ENCODE peak calls at places on chromosomes 2 and 18, in eight cellular contexts. M is upper lobe of right lung, X is Caco-2, V is Peyer's patch, D is kidney epithelial cell, E is adrenal gland, G is SJSA1, O is IMR-90. Z is an unnamed sample. For H3K36me3 and H3K27me3, the result is how much of the 10 kb centered on the place peaks cover.

GRCh38 chr18:23569299-23570063 is 16.8 kb downstream of the NPC1 start:
- DNase-seq in V (no peak), E (no peak), X (no peak), D (no peak), M (no peak), G (no peak), O (no peak), Z (no peak)

GRCh38 chr2:111168528-111168929 is 47.8 kb downstream of the BCL2L11 start:
- DNase-seq in E (peak), V (peak), O (peak), M (no peak), G (peak), X (no peak), D (peak), Z (no peak)

GRCh38 chr18:44651453-44651852 is 29.2 kb upstream of the SETBP1 start:
- DNase-seq in M (no peak), G (no peak), D (peak), O (peak), E (no peak), V (no peak), X (peak), Z (no peak)

GRCh38 chr2:170966648-170967396 is 37.8 kb downstream of the GORASP2 start:
- DNase-seq in M (no peak), E (no peak), X (peak), G (no peak), D (no peak), V (no peak), O (no peak), Z (peak)

GRCh38 chr2:220931491-220931890 is 640.6 kb downstream of the EPHA4 start:
- DNase-seq in V (no peak), M (no peak), X (no peak), D (no peak), O (no peak), G (no peak), E (no peak), Z (no peak)

GRCh38 chr2:108305901-108306300 is 17.2 kb downstream of the SULT1C2 start:
- DNase-seq in E (no peak), G (no peak), O (peak), M (no peak), X (no peak), D (no peak), V (no peak), Z (no peak)

GRCh38 chr18:58535340-58536186 is 93.3 kb downstream of the ALPK2 start:
- DNase-seq in M (no peak), E (no peak), O (peak), D (no peak), X (no peak), G (no peak), V (no peak), Z (no peak)

GRCh38 chr18:48007955-48008701 is 77.7 kb upstream of the SMAD2 start:
- DNase-seq in D (no peak), G (peak), X (peak), O (no peak), V (peak), E (peak), M (peak), Z (peak)

GRCh38 chr2:60331106-60331809 is 222.2 kb downstream of the BCL11A start:
- DNase-seq in D (no peak), E (no peak), G (peak), M (no peak), V (no peak), O (no peak), X (no peak), Z (no peak)

GRCh38 chr2:171922230-171923022 is at the start of gene HAT1:
- DNase-seq in G (peak), O (peak), D (peak), M (peak), V (peak), E (peak), X (peak), Z (peak)

GRCh38 chr2:127024769-127025356 is 82.1 kb downstream of the BIN1 start:
- DNase-seq in X (peak), M (peak), V (no peak), O (peak), D (no peak), E (peak), G (no peak), Z (peak)

GRCh38 chr18:23380001-23380550 is 73.0 kb upstream of the RIOK3 start:
- DNase-seq in E (no peak), M (peak), O (peak), G (peak), D (peak), X (no peak), V (no peak), Z (peak)

GRCh38 chr2:3672861-3673670 is 15.1 kb downstream of the ALLC start:
- DNase-seq in D (no peak), E (no peak), O (no peak), X (no peak), G (no peak), V (no peak), M (peak), Z (no peak)

GRCh38 chr18:63339920-63340484 is 20.4 kb upstream of the BCL2 start:
- DNase-seq in M (no peak), O (peak), D (no peak), V (peak), G (no peak), E (no peak), X (no peak), Z (peak)

DNA sequence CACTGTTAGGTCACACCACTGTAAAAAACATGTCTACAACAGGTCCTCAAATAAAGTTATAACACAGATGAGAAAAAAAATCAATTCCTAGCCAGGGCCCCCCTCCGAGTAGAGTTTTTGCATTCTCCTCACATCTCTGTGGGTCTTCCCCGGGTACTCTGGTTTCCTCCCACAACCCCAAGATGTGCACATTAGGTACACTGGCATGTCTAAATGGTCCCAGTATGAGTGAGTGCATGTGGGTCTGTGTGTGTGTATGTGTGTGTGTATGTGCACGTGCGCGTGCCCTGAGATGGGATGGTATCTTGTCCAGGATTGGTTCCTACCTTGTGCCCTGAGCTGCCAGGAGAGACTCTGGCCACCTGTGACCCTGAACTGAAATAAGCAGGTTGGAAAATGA is 4.9 kb downstream of the TYW5 start:
- DNase-seq in E (no peak), G (no peak), M (no peak), X (no peak), D (no peak), V (no peak), O (no peak), Z (no peak)
- H3K36me3 ChIP-seq in E (under half), G (half or more), M (under half), X (under half), D (under half), V (under half), O (under half), Z (under half)

GRCh38 chr2:144519934-144520717 is at the start of gene ZEB2:
- DNase-seq in V (peak), X (no peak), E (peak), O (peak), D (no peak), M (no peak), G (peak), Z (peak)
- H3K27me3 ChIP-seq in V (under half), X (under half), E (under half), O (under half), D (under half), M (under half), G (under half), Z (half or more)

GRCh38 chr2:53880756-53881155 is 21.0 kb upstream of the GPR75 start:
- DNase-seq in M (no peak), V (no peak), O (peak), D (no peak), X (no peak), E (no peak), G (no peak), Z (no peak)

GRCh38 chr2:53877556-53877955 is 17.8 kb upstream of the GPR75 start:
- DNase-seq in M (no peak), X (no peak), V (no peak), O (peak), D (no peak), G (no peak), E (no peak), Z (no peak)

GRCh38 chr2:53877112-53877511 is 17.3 kb upstream of the GPR75 start:
- DNase-seq in E (no peak), X (no peak), D (no peak), O (no peak), V (no peak), G (no peak), M (no peak), Z (no peak)

GRCh38 chr2:53884883-53885282 is 25.1 kb upstream of the GPR75 start:
- DNase-seq in M (no peak), G (no peak), O (no peak), X (no peak), E (no peak), D (no peak), V (no peak), Z (no peak)

GRCh38 chr2:53881360-53881759 is 21.6 kb upstream of the GPR75 start:
- DNase-seq in G (no peak), E (no peak), X (no peak), D (no peak), M (no peak), V (no peak), O (no peak), Z (no peak)
- H3K36me3 ChIP-seq in G (half or more), E (under half), X (under half), D (under half), M (half or more), V (half or more), O (under half), Z (under half)

GRCh38 chr18:28713026-28713425 is 536.1 kb upstream of the CDH2 start:
- DNase-seq in D (no peak), G (no peak), V (no peak), X (no peak), O (no peak), E (no peak), M (no peak), Z (no peak)

GRCh38 chr18:28718696-28719095 is 541.8 kb upstream of the CDH2 start:
- DNase-seq in M (no peak), D (no peak), V (no peak), O (no peak), G (no peak), E (no peak), X (no peak), Z (no peak)

GRCh38 chr18:28716321-28716720 is 539.4 kb upstream of the CDH2 start:
- DNase-seq in V (no peak), G (no peak), X (no peak), O (no peak), E (no peak), D (no peak), M (no peak), Z (no peak)

GRCh38 chr18:28712172-28712571 is 535.2 kb upstream of the CDH2 start:
- DNase-seq in M (no peak), E (no peak), V (no peak), O (no peak), D (no peak), X (no peak), G (no peak), Z (no peak)

GRCh38 chr18:28715206-28715605 is 538.3 kb upstream of the CDH2 start:
- DNase-seq in G (no peak), E (no peak), O (no peak), X (no peak), M (no peak), D (no peak), V (no peak), Z (no peak)
- H3K27me3 ChIP-seq in G (under half), E (under half), O (under half), X (under half), M (under half), D (under half), V (under half), Z (under half)

DNA sequence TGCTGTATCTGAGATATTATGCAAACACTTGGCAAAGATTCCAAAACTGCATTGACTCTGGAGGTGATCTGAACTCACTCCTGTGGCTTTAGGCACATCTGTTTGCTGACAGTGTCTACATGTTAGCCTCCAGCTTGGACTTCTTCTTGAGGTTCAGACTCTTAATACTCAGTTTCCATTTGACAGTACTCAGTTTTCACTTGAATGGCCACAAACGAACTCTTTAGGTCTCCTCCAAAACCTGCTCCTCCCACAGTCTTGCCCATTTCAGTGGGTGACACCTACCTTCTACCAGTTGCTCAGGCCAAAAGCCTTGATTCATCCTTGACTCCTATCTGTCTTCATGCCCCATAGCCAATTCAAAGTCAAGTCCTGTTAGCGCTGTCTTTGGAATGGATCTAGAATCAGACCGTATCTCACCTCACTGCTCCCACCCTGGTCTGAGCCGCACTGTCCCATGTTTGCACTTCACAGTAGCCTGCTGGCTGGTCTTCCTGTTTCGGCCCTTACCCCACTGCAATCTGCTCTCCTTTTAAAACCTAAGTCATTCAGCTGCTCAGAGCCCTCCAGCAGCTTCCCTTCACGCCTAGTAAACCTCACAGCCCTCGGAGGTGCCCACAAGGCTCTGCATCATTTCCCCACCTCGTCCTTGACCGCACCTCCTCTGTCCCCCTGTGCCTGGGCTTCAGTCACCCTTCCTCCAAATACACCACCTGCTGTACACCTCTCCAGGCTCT is 10.5 kb downstream of the ATG16L1 start:
- DNase-seq in O (no peak), D (no peak), V (peak), M (no peak), X (no peak), E (no peak), G (no peak), Z (no peak)
- H3K36me3 ChIP-seq in O (half or more), D (under half), V (half or more), M (half or more), X (under half), E (half or more), G (half or more), Z (under half)

GRCh38 chr2:45162711-45163110 is 153.5 kb upstream of the SIX2 start:
- DNase-seq in V (no peak), G (no peak), E (no peak), D (no peak), M (no peak), X (no peak), O (no peak), Z (no peak)
- H3K27me3 ChIP-seq in V (under half), G (under half), E (under half), D (under half), M (half or more), X (under half), O (half or more), Z (under half)

Z was measured in H7.